ENCODE peak calls at places on chromosomes 6 and 20, in nine cellular contexts. U, V, T, J, S, R, E, Q and N are unnamed samples. For H3K9me3, the result is how much of the 10 kb centered on the place peaks cover.

GRCh38 chr20:23436681-23437080 is 2.8 kb upstream of the CSTL1 start:
- DNase-seq in E (no peak), U (no peak), V (no peak), J (no peak), S (no peak), T (no peak), Q (no peak), R (no peak), N (no peak)

GRCh38 chr20:962223-962622 is 39.9 kb downstream of the RSPO4 start:
- DNase-seq in R (no peak), U (no peak), V (no peak), Q (no peak), J (no peak), T (no peak), S (no peak), E (no peak), N (no peak)

GRCh38 chr6:165695736-165696515 is 32.9 kb upstream of the PDE10A start:
- DNase-seq in U (no peak), R (no peak), Q (no peak), J (no peak), S (no peak), E (no peak), V (no peak), T (no peak), N (no peak)

GRCh38 chr6:34056301-34056700 is 89.6 kb downstream of the GRM4 start:
- DNase-seq in R (peak), T (peak), E (peak), U (no peak), S (peak), V (peak), J (peak), Q (peak), N (peak)

GRCh38 chr6:139690007-139690406 is 315.6 kb upstream of the CITED2 start:
- DNase-seq in T (no peak), J (no peak), E (no peak), V (no peak), R (no peak), S (no peak), U (no peak), Q (no peak), N (no peak)

GRCh38 chr6:31719001-31719400 is 2.5 kb downstream of the LY6G6C start:
- DNase-seq in Q (no peak), T (no peak), V (no peak), U (no peak), R (no peak), E (no peak), J (no peak), S (no peak), N (no peak)

GRCh38 chr6:39043776-39044175 is 4.8 kb upstream of the GLP1R start:
- DNase-seq in J (no peak), S (no peak), V (no peak), R (no peak), U (no peak), T (no peak), Q (no peak), E (no peak), N (no peak)

GRCh38 chr6:49027644-49028043 is 435.4 kb downstream of the MMUT start:
- DNase-seq in Q (no peak), S (no peak), U (no peak), V (no peak), R (no peak), J (no peak), E (no peak), T (no peak), N (no peak)

GRCh38 chr6:582370-582769 is 74.5 kb downstream of the HUS1B start:
- DNase-seq in E (no peak), V (no peak), J (no peak), R (no peak), U (no peak), S (no peak), Q (no peak), T (no peak), N (peak)

GRCh38 chr20:8895472-8895871 is 173.4 kb upstream of the PLCB4 start:
- DNase-seq in Q (no peak), S (no peak), R (no peak), J (no peak), E (no peak), T (no peak), V (no peak), U (no peak), N (no peak)

GRCh38 chr6:45900808-45901752 is 114.6 kb downstream of the CLIC5 start:
- DNase-seq in Q (no peak), T (no peak), J (no peak), U (no peak), S (no peak), R (no peak), E (no peak), V (no peak), N (peak)

GRCh38 chr6:70369332-70369950 is 43.9 kb upstream of the FAM135A start:
- DNase-seq in U (peak), E (peak), S (peak), J (peak), T (peak), Q (peak), V (peak), R (peak), N (peak)

GRCh38 chr6:91705646-91706045 is 1118.8 kb upstream of the MAP3K7 start:
- DNase-seq in J (no peak), R (no peak), E (no peak), U (no peak), V (no peak), Q (no peak), T (no peak), S (no peak), N (peak)

GRCh38 chr6:148997863-148998262 is 251.0 kb downstream of the UST start:
- DNase-seq in V (no peak), J (no peak), S (no peak), T (no peak), U (no peak), R (no peak), E (no peak), Q (no peak), N (peak)

GRCh38 chr20:54040528-54040927 is 29.9 kb downstream of the BCAS1 start:
- DNase-seq in T (no peak), Q (no peak), V (no peak), J (no peak), S (no peak), R (no peak), U (no peak), E (no peak), N (no peak)

GRCh38 chr20:59515013-59515905 is 89.1 kb upstream of the PHACTR3 start:
- DNase-seq in T (peak), V (peak), E (peak), S (peak), R (peak), U (no peak), J (peak), Q (no peak), N (peak)

GRCh38 chr6:4512101-4512500 is 264.1 kb upstream of the CDYL start:
- DNase-seq in Q (no peak), T (no peak), U (no peak), V (no peak), E (no peak), J (no peak), S (no peak), R (no peak), N (no peak)

GRCh38 chr20:23225407-23226060 is 125.1 kb upstream of the NXT1 start:
- DNase-seq in U (no peak), R (peak), V (no peak), E (peak), Q (peak), J (peak), S (peak), T (peak), N (no peak)

GRCh38 chr6:20610636-20611200 is 76.5 kb downstream of the CDKAL1 start:
- DNase-seq in R (no peak), J (no peak), U (no peak), T (no peak), V (no peak), Q (no peak), S (no peak), E (no peak), N (no peak)

GRCh38 chr6:39476151-39476550 is 153.6 kb upstream of the KCNK16 start:
- DNase-seq in S (no peak), J (no peak), E (no peak), T (no peak), U (no peak), R (no peak), V (no peak), Q (no peak), N (no peak)

GRCh38 chr20:56345911-56346310 is 12.9 kb upstream of the FAM210B start:
- DNase-seq in Q (no peak), U (no peak), R (no peak), T (no peak), E (no peak), V (no peak), S (no peak), J (no peak), N (no peak)

GRCh38 chr6:11428895-11429294 is 108.7 kb upstream of the TMEM170B start:
- DNase-seq in E (no peak), S (no peak), J (no peak), Q (no peak), V (no peak), U (no peak), T (no peak), R (no peak), N (peak)

GRCh38 chr6:74434165-74434564 is 738.2 kb downstream of the CD109 start:
- DNase-seq in T (no peak), Q (no peak), U (no peak), S (no peak), J (no peak), R (no peak), E (no peak), V (no peak), N (no peak)

GRCh38 chr20:36821964-36822437 is 48.4 kb upstream of the DSN1 start:
- DNase-seq in T (no peak), E (no peak), Q (no peak), V (no peak), J (no peak), R (no peak), S (no peak), U (no peak), N (peak)

GRCh38 chr20:36819662-36820061 is 46.1 kb upstream of the DSN1 start:
- DNase-seq in V (no peak), E (no peak), R (no peak), J (no peak), S (no peak), Q (no peak), U (no peak), T (no peak), N (no peak)

GRCh38 chr20:36820073-36820472 is 46.5 kb upstream of the DSN1 start:
- DNase-seq in J (no peak), E (no peak), R (no peak), U (no peak), Q (no peak), T (no peak), V (no peak), S (no peak), N (no peak)

GRCh38 chr20:36818831-36819230 is 45.3 kb upstream of the DSN1 start:
- DNase-seq in Q (no peak), T (no peak), U (no peak), E (no peak), R (no peak), J (no peak), V (no peak), S (no peak), N (no peak)

DNA sequence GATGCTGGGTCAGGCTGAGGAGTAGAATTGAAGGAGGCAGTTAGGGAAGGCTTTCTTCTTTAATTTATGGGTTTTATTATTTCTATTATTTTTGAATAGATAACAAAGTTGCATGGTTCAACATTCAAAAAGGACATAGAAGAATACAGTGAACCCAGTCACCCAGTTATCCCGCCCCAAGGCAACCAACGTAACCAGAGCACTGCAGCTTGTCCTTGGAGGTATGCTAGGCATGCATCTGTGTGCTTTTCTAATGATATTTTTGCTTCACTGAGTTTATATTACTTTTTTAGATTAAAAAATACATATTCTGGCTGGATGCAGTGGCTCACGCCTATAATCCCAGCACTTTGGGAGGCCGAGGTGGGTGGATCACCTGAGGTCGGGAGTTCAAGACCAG is 47.4 kb upstream of the DSN1 start:
- DNase-seq in U (no peak), E (no peak), V (no peak), S (no peak), J (no peak), R (no peak), T (no peak), Q (no peak), N (no peak)
- H3K27ac ChIP-seq in U (no peak), E (no peak), V (no peak), S (no peak), J (no peak), R (no peak), T (no peak), Q (no peak), N (no peak)

DNA sequence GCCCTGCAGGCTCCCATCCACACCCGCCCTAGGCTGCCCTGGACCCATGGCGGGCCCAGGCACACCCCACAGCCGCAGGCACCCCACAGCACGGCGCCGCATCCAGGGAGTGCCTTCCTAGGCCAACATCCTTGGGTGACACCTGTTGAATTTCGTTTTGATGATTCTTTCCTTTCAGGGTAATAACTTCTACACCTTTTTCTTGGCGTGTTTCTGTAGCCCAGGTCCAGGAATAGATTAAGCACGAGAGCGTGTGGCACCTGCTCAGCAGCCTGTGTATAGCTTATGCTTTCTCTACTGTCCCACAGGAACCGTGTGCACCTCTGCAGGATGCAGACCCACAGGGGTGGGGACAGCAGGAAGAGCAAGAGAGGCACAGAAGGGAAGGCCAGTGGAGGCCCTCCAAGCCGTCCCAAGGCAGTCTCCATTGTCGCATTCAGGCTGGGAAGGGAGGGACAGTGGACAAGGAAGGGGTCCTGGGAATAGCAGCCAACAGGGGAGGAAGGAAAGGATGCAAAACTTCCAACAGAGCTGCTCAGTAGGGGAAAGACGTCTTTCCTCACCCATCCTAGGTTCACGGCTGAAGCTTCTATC is 118.1 kb upstream of the AFDN start:
- DNase-seq in V (no peak), E (no peak), J (no peak), U (no peak), S (no peak), R (no peak), Q (no peak), T (no peak), N (no peak)
- H3K9me3 ChIP-seq in V (under half), E (under half), J (under half), U (under half), S (under half), R (under half), Q (under half), T (under half), N (under half)

DNA sequence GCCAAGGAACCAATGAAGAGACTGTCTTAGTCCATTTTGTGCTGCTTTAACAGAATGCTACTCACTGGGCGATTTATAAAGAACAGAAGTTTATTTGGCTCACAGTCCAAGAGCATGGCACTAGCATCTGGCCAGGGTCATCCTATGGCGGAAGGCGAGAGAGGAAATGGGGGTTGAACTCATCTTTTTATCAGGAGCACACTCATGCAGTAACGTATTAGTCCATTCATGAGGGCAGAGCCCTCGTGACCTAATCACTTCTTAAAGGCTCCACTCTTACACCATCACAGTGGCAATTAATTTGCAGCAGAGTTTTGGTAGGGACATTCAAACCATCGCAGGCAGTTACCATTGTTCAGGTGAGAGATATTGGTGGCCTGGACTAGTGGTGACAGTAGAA is 8.5 kb downstream of the ARFGEF2 start:
- DNase-seq in J (no peak), S (peak), T (no peak), U (no peak), R (no peak), V (no peak), Q (no peak), E (no peak), N (no peak)
- H3K27ac ChIP-seq in J (no peak), S (peak), T (no peak), U (no peak), R (peak), V (no peak), Q (peak), E (no peak), N (no peak)

DNA sequence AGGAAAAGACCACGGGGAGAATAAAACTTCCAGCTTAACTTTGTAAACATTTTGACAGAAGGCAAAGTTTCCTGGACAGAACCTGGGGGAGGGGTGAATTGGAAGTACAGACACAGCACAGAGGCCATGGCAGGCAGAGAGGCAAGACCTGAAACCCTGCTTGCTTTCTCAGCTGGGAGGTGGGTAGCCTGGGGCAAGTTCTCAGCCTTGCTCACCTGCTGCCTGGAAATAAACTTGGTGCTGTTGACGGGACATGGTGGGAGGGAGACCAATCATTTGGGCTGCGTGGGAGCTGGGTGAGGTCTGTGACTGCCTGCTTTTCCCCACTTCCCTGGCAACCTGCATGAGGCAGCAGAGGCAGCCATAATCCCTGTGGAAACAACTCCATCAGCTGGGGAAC is 221.3 kb downstream of the MOXD1 start:
- DNase-seq in V (no peak), E (no peak), J (no peak), R (no peak), Q (no peak), U (no peak), S (no peak), T (no peak), N (no peak)
- H3K9me3 ChIP-seq in V (under half), E (under half), J (under half), R (under half), Q (under half), U (under half), S (under half), T (under half), N (under half)